ENCODE peak calls at places on chromosomes 4 and X, in eight cellular contexts. One of them, this sample, is unnamed.

GRCh38 chr4:140483445-140483844 is 14.6 kb downstream of the MGAT4D start:
- DNase-seq in ecto neural progenitor cell: no peak
- DNase-seq in GM13976: no peak
- DNase-seq in activated CD4-positive, alpha-beta T cell treated with anti-CD3 and anti-CD28 coated beads for 4 hours: no peak
- DNase-seq in coronary artery: no peak
- DNase-seq in activated B cell treated with CpG ODN at 0.5 μM for 24 hours: no peak
- DNase-seq in HepG2: no peak
- DNase-seq in cardiac fibroblast: no peak
- DNase-seq in this sample: no peak

GRCh38 chrX:40485973-40486372 is 94.8 kb upstream of the ATP6AP2 start:
- DNase-seq in ecto neural progenitor cell: no peak
- DNase-seq in GM13976: no peak
- DNase-seq in activated CD4-positive, alpha-beta T cell treated with anti-CD3 and anti-CD28 coated beads for 4 hours: no peak
- DNase-seq in coronary artery: no peak
- DNase-seq in activated B cell treated with CpG ODN at 0.5 μM for 24 hours: no peak
- DNase-seq in HepG2: no peak
- DNase-seq in cardiac fibroblast: no peak
- DNase-seq in this sample: no peak

GRCh38 chr4:160724063-160724462 is 1439.7 kb downstream of the FSTL5 start:
- DNase-seq in ecto neural progenitor cell: no peak
- DNase-seq in GM13976: no peak
- DNase-seq in activated CD4-positive, alpha-beta T cell treated with anti-CD3 and anti-CD28 coated beads for 4 hours: no peak
- DNase-seq in coronary artery: no peak
- DNase-seq in activated B cell treated with CpG ODN at 0.5 μM for 24 hours: no peak
- DNase-seq in HepG2: no peak
- DNase-seq in cardiac fibroblast: no peak
- DNase-seq in this sample: no peak

GRCh38 chr4:25702848-25703247 is 47.2 kb downstream of the SLC34A2 start:
- DNase-seq in ecto neural progenitor cell: no peak
- DNase-seq in GM13976: no peak
- DNase-seq in activated CD4-positive, alpha-beta T cell treated with anti-CD3 and anti-CD28 coated beads for 4 hours: no peak
- DNase-seq in coronary artery: no peak
- DNase-seq in activated B cell treated with CpG ODN at 0.5 μM for 24 hours: no peak
- DNase-seq in HepG2: no peak
- DNase-seq in cardiac fibroblast: peak; percentile 72
- DNase-seq in this sample: no peak

GRCh38 chr4:113316879-113317278 is 267.4 kb downstream of the ANK2 start:
- DNase-seq in ecto neural progenitor cell: no peak
- DNase-seq in GM13976: peak; percentile 59
- DNase-seq in activated CD4-positive, alpha-beta T cell treated with anti-CD3 and anti-CD28 coated beads for 4 hours: no peak
- DNase-seq in coronary artery: no peak
- DNase-seq in activated B cell treated with CpG ODN at 0.5 μM for 24 hours: no peak
- DNase-seq in HepG2: no peak
- DNase-seq in cardiac fibroblast: peak; percentile 9
- DNase-seq in this sample: no peak

GRCh38 chr4:112144546-112145325 is 518 bp upstream of the FAM241A start:
- DNase-seq in ecto neural progenitor cell: no peak
- DNase-seq in GM13976: no peak
- DNase-seq in activated CD4-positive, alpha-beta T cell treated with anti-CD3 and anti-CD28 coated beads for 4 hours: no peak
- DNase-seq in coronary artery: peak; percentile 74
- DNase-seq in activated B cell treated with CpG ODN at 0.5 μM for 24 hours: no peak
- DNase-seq in HepG2: no peak
- DNase-seq in cardiac fibroblast: no peak
- DNase-seq in this sample: no peak

GRCh38 chr4:152072001-152072485 is 311.2 kb upstream of the GATB start:
- DNase-seq in ecto neural progenitor cell: no peak
- DNase-seq in GM13976: no peak
- DNase-seq in activated CD4-positive, alpha-beta T cell treated with anti-CD3 and anti-CD28 coated beads for 4 hours: no peak
- DNase-seq in coronary artery: no peak
- DNase-seq in activated B cell treated with CpG ODN at 0.5 μM for 24 hours: no peak
- DNase-seq in HepG2: no peak
- DNase-seq in cardiac fibroblast: no peak
- DNase-seq in this sample: no peak

GRCh38 chrX:15947648-15948317 is 93.2 kb upstream of the AP1S2 start:
- DNase-seq in ecto neural progenitor cell: peak; percentile 56
- DNase-seq in GM13976: no peak
- DNase-seq in activated CD4-positive, alpha-beta T cell treated with anti-CD3 and anti-CD28 coated beads for 4 hours: no peak
- DNase-seq in coronary artery: no peak
- DNase-seq in activated B cell treated with CpG ODN at 0.5 μM for 24 hours: no peak
- DNase-seq in HepG2: no peak
- DNase-seq in cardiac fibroblast: peak; percentile 62
- DNase-seq in this sample: no peak

GRCh38 chrX:104137496-104137895 is 19.3 kb downstream of the SLC25A53 start:
- DNase-seq in ecto neural progenitor cell: no peak
- DNase-seq in GM13976: no peak
- DNase-seq in activated CD4-positive, alpha-beta T cell treated with anti-CD3 and anti-CD28 coated beads for 4 hours: no peak
- DNase-seq in coronary artery: no peak
- DNase-seq in activated B cell treated with CpG ODN at 0.5 μM for 24 hours: no peak
- DNase-seq in HepG2: no peak
- DNase-seq in cardiac fibroblast: peak; percentile 44
- DNase-seq in this sample: no peak

GRCh38 chr4:4217123-4217522 is 9.6 kb downstream of the OTOP1 start:
- DNase-seq in ecto neural progenitor cell: no peak
- DNase-seq in GM13976: no peak
- DNase-seq in activated CD4-positive, alpha-beta T cell treated with anti-CD3 and anti-CD28 coated beads for 4 hours: no peak
- DNase-seq in coronary artery: no peak
- DNase-seq in activated B cell treated with CpG ODN at 0.5 μM for 24 hours: no peak
- DNase-seq in HepG2: no peak
- DNase-seq in cardiac fibroblast: peak; percentile 18
- DNase-seq in this sample: no peak

GRCh38 chr4:39032218-39033085 is at the start of gene TMEM156:
- DNase-seq in ecto neural progenitor cell: no peak
- DNase-seq in GM13976: peak; percentile 56
- DNase-seq in activated CD4-positive, alpha-beta T cell treated with anti-CD3 and anti-CD28 coated beads for 4 hours: peak; percentile 27
- DNase-seq in coronary artery: no peak
- DNase-seq in activated B cell treated with CpG ODN at 0.5 μM for 24 hours: no peak
- DNase-seq in HepG2: peak; percentile 12
- DNase-seq in cardiac fibroblast: peak; percentile 80
- DNase-seq in this sample: peak; percentile 45

GRCh38 chr4:14149469-14150030 is 522.0 kb upstream of the BOD1L1 start:
- DNase-seq in ecto neural progenitor cell: no peak
- DNase-seq in GM13976: no peak
- DNase-seq in activated CD4-positive, alpha-beta T cell treated with anti-CD3 and anti-CD28 coated beads for 4 hours: no peak
- DNase-seq in coronary artery: no peak
- DNase-seq in activated B cell treated with CpG ODN at 0.5 μM for 24 hours: no peak
- DNase-seq in HepG2: no peak
- DNase-seq in cardiac fibroblast: no peak
- DNase-seq in this sample: no peak

GRCh38 chr4:144905286-144905685 is 192.7 kb downstream of the ANAPC10 start:
- DNase-seq in ecto neural progenitor cell: no peak
- DNase-seq in GM13976: no peak
- DNase-seq in activated CD4-positive, alpha-beta T cell treated with anti-CD3 and anti-CD28 coated beads for 4 hours: no peak
- DNase-seq in coronary artery: no peak
- DNase-seq in activated B cell treated with CpG ODN at 0.5 μM for 24 hours: no peak
- DNase-seq in HepG2: no peak
- DNase-seq in cardiac fibroblast: no peak
- DNase-seq in this sample: no peak

GRCh38 chrX:1657367-1658082 is 42.7 kb downstream of the ASMT start:
- DNase-seq in ecto neural progenitor cell: no peak
- DNase-seq in GM13976: peak; percentile 80
- DNase-seq in activated CD4-positive, alpha-beta T cell treated with anti-CD3 and anti-CD28 coated beads for 4 hours: peak; percentile 35
- DNase-seq in coronary artery: no peak
- DNase-seq in activated B cell treated with CpG ODN at 0.5 μM for 24 hours: peak; percentile 18
- DNase-seq in HepG2: no peak
- DNase-seq in cardiac fibroblast: peak; percentile 50
- DNase-seq in this sample: no peak

GRCh38 chrX:118679290-118679689 is 48.1 kb upstream of the IL13RA1 start:
- DNase-seq in ecto neural progenitor cell: no peak
- DNase-seq in GM13976: no peak
- DNase-seq in activated CD4-positive, alpha-beta T cell treated with anti-CD3 and anti-CD28 coated beads for 4 hours: no peak
- DNase-seq in coronary artery: no peak
- DNase-seq in activated B cell treated with CpG ODN at 0.5 μM for 24 hours: no peak
- DNase-seq in HepG2: no peak
- DNase-seq in cardiac fibroblast: no peak
- DNase-seq in this sample: no peak

GRCh38 chrX:318739-319578 is at the start of gene GTPBP6:
- DNase-seq in ecto neural progenitor cell: peak; percentile 99
- DNase-seq in GM13976: peak; percentile 95
- DNase-seq in activated CD4-positive, alpha-beta T cell treated with anti-CD3 and anti-CD28 coated beads for 4 hours: peak; percentile 98
- DNase-seq in coronary artery: peak; percentile 100
- DNase-seq in activated B cell treated with CpG ODN at 0.5 μM for 24 hours: peak; percentile 97
- DNase-seq in HepG2: peak; percentile 98
- DNase-seq in cardiac fibroblast: peak; percentile 100
- DNase-seq in this sample: peak; percentile 99

GRCh38 chrX:65463550-65463949 is 71.0 kb downstream of the LAS1L start:
- DNase-seq in ecto neural progenitor cell: no peak
- DNase-seq in GM13976: no peak
- DNase-seq in activated CD4-positive, alpha-beta T cell treated with anti-CD3 and anti-CD28 coated beads for 4 hours: no peak
- DNase-seq in coronary artery: no peak
- DNase-seq in activated B cell treated with CpG ODN at 0.5 μM for 24 hours: no peak
- DNase-seq in HepG2: no peak
- DNase-seq in cardiac fibroblast: peak; percentile 65
- DNase-seq in this sample: no peak

GRCh38 chrX:1336331-1337143 is at the start of gene IL3RA:
- DNase-seq in ecto neural progenitor cell: no peak
- DNase-seq in GM13976: peak; percentile 70
- DNase-seq in activated CD4-positive, alpha-beta T cell treated with anti-CD3 and anti-CD28 coated beads for 4 hours: no peak
- DNase-seq in coronary artery: no peak
- DNase-seq in activated B cell treated with CpG ODN at 0.5 μM for 24 hours: no peak
- DNase-seq in HepG2: no peak
- DNase-seq in cardiac fibroblast: peak; percentile 40
- DNase-seq in this sample: no peak

GRCh38 chr4:3865986-3866812 is 100.0 kb downstream of the ADRA2C start:
- DNase-seq in ecto neural progenitor cell: no peak
- DNase-seq in GM13976: no peak
- DNase-seq in activated CD4-positive, alpha-beta T cell treated with anti-CD3 and anti-CD28 coated beads for 4 hours: no peak
- DNase-seq in coronary artery: no peak
- DNase-seq in activated B cell treated with CpG ODN at 0.5 μM for 24 hours: no peak
- DNase-seq in HepG2: no peak
- DNase-seq in cardiac fibroblast: no peak
- DNase-seq in this sample: no peak

GRCh38 chrX:32847921-32848320 is 363.4 kb downstream of the DMD start:
- DNase-seq in ecto neural progenitor cell: no peak
- DNase-seq in GM13976: no peak
- DNase-seq in activated CD4-positive, alpha-beta T cell treated with anti-CD3 and anti-CD28 coated beads for 4 hours: no peak
- DNase-seq in coronary artery: no peak
- DNase-seq in activated B cell treated with CpG ODN at 0.5 μM for 24 hours: no peak
- DNase-seq in HepG2: no peak
- DNase-seq in cardiac fibroblast: no peak
- DNase-seq in this sample: no peak

GRCh38 chr4:39169426-39169825 is 12.9 kb upstream of the WDR19 start:
- DNase-seq in ecto neural progenitor cell: no peak
- DNase-seq in GM13976: no peak
- DNase-seq in activated CD4-positive, alpha-beta T cell treated with anti-CD3 and anti-CD28 coated beads for 4 hours: no peak
- DNase-seq in coronary artery: no peak
- DNase-seq in activated B cell treated with CpG ODN at 0.5 μM for 24 hours: no peak
- DNase-seq in HepG2: no peak
- DNase-seq in cardiac fibroblast: no peak
- DNase-seq in this sample: peak; percentile 12

GRCh38 chr4:5110901-5111300 is 59.6 kb downstream of the STK32B start:
- DNase-seq in ecto neural progenitor cell: no peak
- DNase-seq in GM13976: no peak
- DNase-seq in activated CD4-positive, alpha-beta T cell treated with anti-CD3 and anti-CD28 coated beads for 4 hours: no peak
- DNase-seq in coronary artery: no peak
- DNase-seq in activated B cell treated with CpG ODN at 0.5 μM for 24 hours: no peak
- DNase-seq in HepG2: no peak
- DNase-seq in cardiac fibroblast: no peak
- DNase-seq in this sample: no peak

GRCh38 chr4:104616401-104616820 is 121.7 kb upstream of the CXXC4 start:
- DNase-seq in ecto neural progenitor cell: no peak
- DNase-seq in GM13976: no peak
- DNase-seq in activated CD4-positive, alpha-beta T cell treated with anti-CD3 and anti-CD28 coated beads for 4 hours: no peak
- DNase-seq in coronary artery: no peak
- DNase-seq in activated B cell treated with CpG ODN at 0.5 μM for 24 hours: no peak
- DNase-seq in HepG2: no peak
- DNase-seq in cardiac fibroblast: no peak
- DNase-seq in this sample: no peak

This sample was measured in HT-29.